ENCODE peak calls at places on chromosomes 11 and 22, in seven cellular contexts. A is HT1080; X is NCI-H1694 treated with DMSO at 0.1 percent for 48 hours; V is HTR-8/SVneo; B is foreskin fibroblast; Z is stimulated activated CD8-positive, alpha-beta memory T cell treated with anti-CD3 and anti-CD28 coated beads, Interleukin-15, amount 100 ng/mL, for 4 hours; N is H9. Q is an unnamed sample.

GRCh38 chr11:46015941-46016340 is 93.5 kb downstream of the LARGE2 start:
- DNase-seq in B (no peak), N (no peak), Z (no peak), V (no peak), X (no peak), A (no peak), Q (no peak)

GRCh38 chr22:41377846-41378245 is 3.9 kb upstream of the TEF start:
- DNase-seq in A (no peak), N (no peak), X (no peak), V (no peak), B (no peak), Z (no peak), Q (no peak)

GRCh38 chr11:34749666-34750659 is 129.1 kb downstream of the EHF start:
- DNase-seq in A (peak; percentile 77), B (peak; percentile 97), Z (no peak), N (no peak), X (no peak), V (peak; percentile 38), Q (peak; percentile 84)

GRCh38 chr22:20395181-20395896 is 1.4 kb downstream of the ZNF74 start:
- DNase-seq in N (no peak), Z (no peak), V (no peak), X (no peak), A (no peak), B (no peak), Q (no peak)

GRCh38 chr11:68146010-68146540 is 24.9 kb upstream of the CHKA start:
- DNase-seq in B (peak; percentile 21), N (no peak), V (no peak), Z (no peak), X (no peak), A (no peak), Q (peak; percentile 33)

GRCh38 chr11:61888043-61888442 is 3.3 kb downstream of the FADS3 start:
- DNase-seq in A (peak; percentile 83), V (peak; percentile 84), Z (no peak), B (peak; percentile 96), N (no peak), X (no peak), Q (peak; percentile 95)

GRCh38 chr11:84947970-84948600 is 679.1 kb downstream of the DLG2 start:
- DNase-seq in N (no peak), A (no peak), V (no peak), Z (no peak), X (no peak), B (peak; percentile 2), Q (peak; percentile 2)

GRCh38 chr11:61494341-61495038 is 14.1 kb upstream of the LRRC10B start:
- DNase-seq in N (no peak), A (no peak), V (no peak), Z (no peak), B (no peak), X (peak; percentile 19), Q (no peak)

GRCh38 chr22:48068323-48068722 is 1305.9 kb downstream of the TBC1D22A start:
- DNase-seq in V (no peak), X (no peak), Z (no peak), N (no peak), A (no peak), B (no peak), Q (no peak)

GRCh38 chr11:72048718-72049460 is 31.5 kb downstream of the NUMA1 start:
- DNase-seq in Z (no peak), N (no peak), B (no peak), X (no peak), A (no peak), V (no peak), Q (no peak)

GRCh38 chr11:64455436-64456261 is 96.7 kb downstream of the RPS6KA4 start:
- DNase-seq in V (no peak), N (no peak), Z (no peak), B (no peak), X (no peak), A (no peak), Q (no peak)

GRCh38 chr11:84626256-84626655 is 1000.9 kb downstream of the DLG2 start:
- DNase-seq in Z (no peak), X (no peak), V (no peak), N (no peak), B (no peak), A (peak; percentile 51), Q (no peak)

GRCh38 chr11:127345819-127346459 is 345.4 kb upstream of the KIRREL3 start:
- DNase-seq in A (peak; percentile 16), N (peak; percentile 48), V (peak; percentile 33), Z (no peak), B (peak; percentile 35), X (peak; percentile 1), Q (peak; percentile 32)

GRCh38 chr11:9838229-9838628 is 174.4 kb downstream of the SWAP70 start:
- DNase-seq in N (no peak), Z (no peak), A (no peak), X (no peak), V (no peak), B (peak; percentile 69), Q (peak; percentile 63)

GRCh38 chr11:19915808-19916207 is 203.2 kb downstream of the NAV2 start:
- DNase-seq in N (no peak), X (no peak), A (no peak), V (no peak), B (no peak), Z (no peak), Q (no peak)

Q was measured in RPMI7951.